ENCODE peak calls at places on chromosomes 5 and 9, in seven cellular contexts. T is CD8-positive, alpha-beta T cell; G is mucosa of descending colon; J is NB4; E is HCT116; B is cardiac muscle cell; C is brain microvascular endothelial cell. A is an unnamed sample.
A peak's percentile ranks its signal among the peaks of the same experiment; 100 is the strongest.

GRCh38 chr9:86328153-86328552 is 26.1 kb downstream of the TUT7 start:
- DNase-seq in E (no peak), G (no peak), C (no peak), B (no peak), T (no peak), J (no peak), A (no peak)

GRCh38 chr9:4011062-4011461 is 288.8 kb downstream of the GLIS3 start:
- DNase-seq in B (no peak), T (no peak), E (no peak), C (no peak), J (no peak), G (no peak), A (no peak)

GRCh38 chr5:139443766-139444473 is 4.6 kb upstream of the DNAJC18 start:
- DNase-seq in E (no peak), G (no peak), J (no peak), C (peak; percentile 60), B (peak; percentile 45), T (no peak), A (peak; percentile 72)

GRCh38 chr5:73201547-73202513 is 28.8 kb downstream of the TMEM174 start:
- DNase-seq in B (peak; percentile 80), G (peak; percentile 96), E (peak; percentile 78), J (peak; percentile 72), T (peak; percentile 35), C (peak; percentile 53), A (peak; percentile 57)

GRCh38 chr9:122340161-122340560 is 30.7 kb upstream of the PTGS1 start:
- DNase-seq in C (no peak), G (no peak), T (no peak), E (no peak), B (no peak), J (no peak), A (no peak)

GRCh38 chr5:609506-609905 is 2.6 kb upstream of the CEP72 start:
- DNase-seq in B (no peak), C (no peak), E (no peak), G (no peak), T (no peak), J (no peak), A (no peak)

GRCh38 chr9:99859395-99859980 is 37.8 kb downstream of the NR4A3 start:
- DNase-seq in C (no peak), B (peak; percentile 17), G (no peak), J (no peak), E (no peak), T (no peak), A (no peak)

GRCh38 chr5:78563621-78564020 is 85.0 kb downstream of the LHFPL2 start:
- DNase-seq in E (no peak), J (no peak), C (no peak), G (no peak), T (no peak), B (no peak), A (no peak)

GRCh38 chr9:109467936-109468335 is 30.2 kb downstream of the PTPN3 start:
- DNase-seq in C (no peak), G (no peak), B (peak; percentile 48), T (no peak), J (peak; percentile 85), E (no peak), A (peak; percentile 29)

GRCh38 chr9:130940693-130941576 is 1.9 kb upstream of the FIBCD1 start:
- DNase-seq in G (peak; percentile 94), E (peak; percentile 75), B (no peak), J (peak; percentile 59), C (no peak), T (peak; percentile 55), A (no peak)
- H3K4me3 ChIP-seq in G (no peak overlapping the region), E (peak overlapping the region; percentile 34), B (no peak overlapping the region), J (no peak overlapping the region), C (no peak overlapping the region), T (no peak overlapping the region), A (no peak overlapping the region)

GRCh38 chr5:88833371-88834107 is 49.4 kb downstream of the MEF2C start:
- DNase-seq in G (peak; percentile 33), B (peak; percentile 83), T (no peak), C (peak; percentile 85), E (no peak), J (no peak), A (peak; percentile 76)
- TF ChIP-seq CTCF in G (no peak), B (peak; percentile 7), T (no peak), C (no peak), E (no peak), J (no peak), A (peak; percentile 6)

GRCh38 chr5:125583291-125583690 is 836.9 kb upstream of the ZNF608 start:
- DNase-seq in G (no peak), J (no peak), C (no peak), B (no peak), E (no peak), T (no peak), A (no peak)
- H3K4me3 ChIP-seq in G (no peak overlapping the region), J (no peak overlapping the region), C (no peak overlapping the region), B (no peak overlapping the region), E (no peak overlapping the region), T (no peak overlapping the region), A (no peak overlapping the region)

GRCh38 chr5:71663166-71663565 is 55.9 kb upstream of the CARTPT start:
- DNase-seq in T (no peak), C (no peak), G (no peak), J (no peak), B (no peak), E (no peak), A (no peak)

GRCh38 chr5:71653119-71653518 is 66.0 kb upstream of the CARTPT start:
- DNase-seq in T (no peak), J (no peak), B (peak; percentile 51), G (no peak), C (no peak), E (no peak), A (peak; percentile 29)

GRCh38 chr5:71662381-71662780 is 56.7 kb upstream of the CARTPT start:
- DNase-seq in T (no peak), B (no peak), C (no peak), E (no peak), J (no peak), G (no peak), A (no peak)

GRCh38 chr5:71663570-71663969 is 55.5 kb upstream of the CARTPT start:
- DNase-seq in J (no peak), T (no peak), G (no peak), C (no peak), E (peak; percentile 8), B (no peak), A (no peak)

DNA sequence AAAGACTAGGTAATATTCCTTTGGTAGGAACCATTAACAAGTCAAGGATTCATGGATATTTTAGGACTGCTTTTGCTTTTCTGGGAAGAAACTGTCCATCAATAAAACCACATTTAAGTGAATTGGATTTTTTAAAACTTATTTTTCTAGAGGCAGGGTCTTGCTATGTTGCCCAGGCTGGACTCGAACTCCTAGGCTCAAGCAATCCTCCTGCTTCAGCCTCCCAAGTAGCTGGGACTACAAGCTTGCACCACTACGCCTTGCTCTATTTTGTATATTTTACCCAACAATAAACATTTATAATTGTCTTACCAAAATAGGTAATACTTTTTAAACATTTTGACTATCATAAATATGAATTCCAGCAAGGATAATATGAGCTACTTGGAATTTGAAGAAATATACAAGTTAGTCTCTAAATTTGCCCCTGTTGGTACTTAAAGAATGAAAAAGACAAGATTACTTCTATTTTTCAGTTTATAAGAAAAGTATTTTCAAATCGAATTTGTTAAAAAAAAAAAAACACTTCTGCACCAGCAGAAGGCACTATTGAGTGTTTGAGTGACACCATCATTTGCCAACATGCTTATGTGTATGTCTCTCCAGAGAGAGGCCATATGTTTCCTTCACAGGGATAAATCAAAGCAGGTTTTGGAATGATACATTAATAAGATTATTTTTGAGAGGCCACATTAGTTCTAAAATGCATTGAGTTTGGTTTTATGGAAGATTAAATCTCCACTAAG is 60.0 kb upstream of the CARTPT start:
- DNase-seq in T (no peak), C (no peak), J (peak; percentile 11), E (no peak), B (peak; percentile 11), G (no peak), A (peak; percentile 2)
- TF ChIP-seq CTCF in T (no peak), C (no peak), J (peak; percentile 4), E (peak; percentile 29), B (peak; percentile 17), G (no peak), A (no peak)

A was measured in astrocyte of the spinal cord.